ENCODE peak calls at places on chromosome 4, in six cellular contexts. One of them, this sample, is unnamed.

GRCh38 chr4:110854021-110854678 is 231.3 kb upstream of the PITX2 start:
- DNase-seq in right lobe of liver: no peak
- DNase-seq in MM.1S: no peak
- DNase-seq in left lung: no peak
- DNase-seq in esophagus squamous epithelium: no peak
- DNase-seq in fibroblast of lung: peak; percentile 89
- DNase-seq in this sample: no peak

GRCh38 chr4:148445071-148445902 is 3.1 kb upstream of the NR3C2 start:
- DNase-seq in esophagus squamous epithelium: peak; percentile 24
- DNase-seq in left lung: peak; percentile 86
- DNase-seq in right lobe of liver: peak; percentile 82
- DNase-seq in MM.1S: peak; percentile 55
- DNase-seq in fibroblast of lung: no peak
- DNase-seq in this sample: peak; percentile 82

GRCh38 chr4:170736710-170737109 is 647.0 kb upstream of the AADAT start:
- DNase-seq in right lobe of liver: no peak
- DNase-seq in MM.1S: no peak
- DNase-seq in fibroblast of lung: no peak
- DNase-seq in left lung: no peak
- DNase-seq in esophagus squamous epithelium: no peak
- DNase-seq in this sample: no peak

GRCh38 chr4:141130947-141131545 is 2.2 kb downstream of the RNF150 start:
- DNase-seq in esophagus squamous epithelium: no peak
- DNase-seq in left lung: no peak
- DNase-seq in right lobe of liver: no peak
- DNase-seq in MM.1S: no peak
- DNase-seq in fibroblast of lung: no peak
- DNase-seq in this sample: no peak

GRCh38 chr4:184331155-184331995 is 113.7 kb upstream of the ENPP6 start:
- DNase-seq in right lobe of liver: no peak
- DNase-seq in left lung: no peak
- DNase-seq in fibroblast of lung: peak; percentile 12
- DNase-seq in MM.1S: peak; percentile 61
- DNase-seq in esophagus squamous epithelium: no peak
- DNase-seq in this sample: peak; percentile 60

GRCh38 chr4:169315530-169316306 is 45.0 kb upstream of the SH3RF1 start:
- DNase-seq in esophagus squamous epithelium: no peak
- DNase-seq in left lung: no peak
- DNase-seq in fibroblast of lung: peak; percentile 70
- DNase-seq in right lobe of liver: no peak
- DNase-seq in MM.1S: no peak
- DNase-seq in this sample: no peak

GRCh38 chr4:140769209-140769608 is 13.0 kb upstream of the TBC1D9 start:
- DNase-seq in esophagus squamous epithelium: no peak
- DNase-seq in right lobe of liver: no peak
- DNase-seq in fibroblast of lung: no peak
- DNase-seq in MM.1S: no peak
- DNase-seq in left lung: no peak
- DNase-seq in this sample: no peak

GRCh38 chr4:105186701-105187158 is 40.1 kb downstream of the TET2 start:
- DNase-seq in left lung: no peak
- DNase-seq in MM.1S: no peak
- DNase-seq in right lobe of liver: no peak
- DNase-seq in esophagus squamous epithelium: no peak
- DNase-seq in fibroblast of lung: peak; percentile 58
- DNase-seq in this sample: no peak

GRCh38 chr4:123977623-123978022 is 581.0 kb downstream of the SPRY1 start:
- DNase-seq in MM.1S: no peak
- DNase-seq in esophagus squamous epithelium: no peak
- DNase-seq in fibroblast of lung: peak; percentile 71
- DNase-seq in right lobe of liver: no peak
- DNase-seq in left lung: no peak
- DNase-seq in this sample: no peak

GRCh38 chr4:106588906-106589305 is 220.3 kb upstream of the GIMD1 start:
- DNase-seq in esophagus squamous epithelium: no peak
- DNase-seq in right lobe of liver: no peak
- DNase-seq in MM.1S: no peak
- DNase-seq in fibroblast of lung: no peak
- DNase-seq in left lung: no peak
- DNase-seq in this sample: no peak

GRCh38 chr4:26807330-26807729 is 53.3 kb upstream of the STIM2 start:
- DNase-seq in right lobe of liver: no peak
- DNase-seq in fibroblast of lung: no peak
- DNase-seq in esophagus squamous epithelium: no peak
- DNase-seq in left lung: no peak
- DNase-seq in MM.1S: no peak
- DNase-seq in this sample: no peak

GRCh38 chr4:97978791-97979488 is 164.3 kb downstream of the STPG2 start:
- DNase-seq in right lobe of liver: no peak
- DNase-seq in esophagus squamous epithelium: no peak
- DNase-seq in fibroblast of lung: no peak
- DNase-seq in left lung: no peak
- DNase-seq in MM.1S: no peak
- DNase-seq in this sample: no peak

GRCh38 chr4:74433541-74434172 is 11.3 kb upstream of the AREG start:
- DNase-seq in MM.1S: no peak
- DNase-seq in esophagus squamous epithelium: no peak
- DNase-seq in fibroblast of lung: no peak
- DNase-seq in right lobe of liver: no peak
- DNase-seq in left lung: no peak
- DNase-seq in this sample: no peak

GRCh38 chr4:186265683-186266648 is at the start of gene F11:
- DNase-seq in fibroblast of lung: no peak
- DNase-seq in esophagus squamous epithelium: no peak
- DNase-seq in right lobe of liver: peak; percentile 28
- DNase-seq in MM.1S: no peak
- DNase-seq in left lung: no peak
- DNase-seq in this sample: peak; percentile 19

GRCh38 chr4:101153653-101154052 is 193.7 kb downstream of the PPP3CA start:
- DNase-seq in left lung: no peak
- DNase-seq in right lobe of liver: no peak
- DNase-seq in fibroblast of lung: no peak
- DNase-seq in MM.1S: no peak
- DNase-seq in esophagus squamous epithelium: no peak
- DNase-seq in this sample: no peak

GRCh38 chr4:23455482-23455881 is 434.4 kb downstream of the PPARGC1A start:
- DNase-seq in right lobe of liver: no peak
- DNase-seq in esophagus squamous epithelium: no peak
- DNase-seq in MM.1S: no peak
- DNase-seq in left lung: no peak
- DNase-seq in fibroblast of lung: peak; percentile 40
- DNase-seq in this sample: no peak

GRCh38 chr4:48033825-48034413 is 17.3 kb downstream of the NIPAL1 start:
- DNase-seq in right lobe of liver: no peak
- DNase-seq in left lung: no peak
- DNase-seq in fibroblast of lung: no peak
- DNase-seq in esophagus squamous epithelium: no peak
- DNase-seq in MM.1S: peak; percentile 63
- DNase-seq in this sample: no peak

GRCh38 chr4:26860922-26861433 is 337 bp downstream of the STIM2 start:
- DNase-seq in esophagus squamous epithelium: no peak
- DNase-seq in fibroblast of lung: peak; percentile 42
- DNase-seq in left lung: peak; percentile 90
- DNase-seq in MM.1S: no peak
- DNase-seq in right lobe of liver: peak; percentile 61
- DNase-seq in this sample: peak; percentile 43

GRCh38 chr4:3801521-3801920 is 35.3 kb downstream of the ADRA2C start:
- DNase-seq in right lobe of liver: no peak
- DNase-seq in fibroblast of lung: no peak
- DNase-seq in esophagus squamous epithelium: no peak
- DNase-seq in left lung: peak; percentile 41
- DNase-seq in MM.1S: no peak
- DNase-seq in this sample: peak; percentile 0

GRCh38 chr4:1305781-1306455 is 16.2 kb downstream of the MAEA start:
- DNase-seq in fibroblast of lung: no peak
- DNase-seq in esophagus squamous epithelium: no peak
- DNase-seq in MM.1S: no peak
- DNase-seq in right lobe of liver: no peak
- DNase-seq in left lung: peak; percentile 39
- DNase-seq in this sample: no peak

GRCh38 chr4:2712261-2712842 is 43.8 kb downstream of the TNIP2 start:
- DNase-seq in esophagus squamous epithelium: no peak
- DNase-seq in MM.1S: no peak
- DNase-seq in fibroblast of lung: peak; percentile 14
- DNase-seq in right lobe of liver: no peak
- DNase-seq in left lung: no peak
- DNase-seq in this sample: no peak

GRCh38 chr4:78069859-78070258 is 12.7 kb downstream of the FRAS1 start:
- DNase-seq in left lung: peak; percentile 31
- DNase-seq in right lobe of liver: no peak
- DNase-seq in MM.1S: no peak
- DNase-seq in esophagus squamous epithelium: no peak
- DNase-seq in fibroblast of lung: no peak
- DNase-seq in this sample: no peak

GRCh38 chr4:135354876-135355275 is 1153.3 kb upstream of the PABPC4L start:
- DNase-seq in right lobe of liver: no peak
- DNase-seq in fibroblast of lung: peak; percentile 1
- DNase-seq in esophagus squamous epithelium: no peak
- DNase-seq in MM.1S: no peak
- DNase-seq in left lung: no peak
- DNase-seq in this sample: no peak

GRCh38 chr4:105280338-105280809 is 133.7 kb downstream of the TET2 start:
- DNase-seq in MM.1S: no peak
- DNase-seq in esophagus squamous epithelium: no peak
- DNase-seq in right lobe of liver: no peak
- DNase-seq in fibroblast of lung: peak; percentile 94
- DNase-seq in left lung: no peak
- DNase-seq in this sample: no peak

GRCh38 chr4:83386931-83387897 is 52.6 kb upstream of the HPSE start:
- DNase-seq in right lobe of liver: no peak
- DNase-seq in MM.1S: no peak
- DNase-seq in esophagus squamous epithelium: no peak
- DNase-seq in left lung: no peak
- DNase-seq in fibroblast of lung: no peak
- DNase-seq in this sample: no peak

DNA sequence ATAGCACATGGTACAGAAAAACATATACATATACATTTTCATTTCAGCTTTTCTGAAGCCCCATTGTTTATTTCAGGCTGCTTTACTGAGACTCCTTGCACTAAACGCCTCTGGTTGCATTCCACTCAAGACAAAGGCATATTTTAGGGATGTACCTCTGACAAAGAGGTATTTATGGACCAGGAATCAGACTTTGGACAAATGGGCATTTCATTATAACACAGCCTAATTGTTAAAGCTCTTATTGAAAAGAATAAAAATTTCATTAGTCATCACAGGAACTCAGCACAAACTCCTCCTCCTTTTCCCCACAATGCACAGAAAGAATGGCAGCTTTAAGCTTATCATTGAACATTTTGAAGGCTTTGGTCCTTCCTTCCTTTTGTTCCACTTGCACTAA is 62.9 kb upstream of the UGT8 start:
- DNase-seq in fibroblast of lung: no peak
- DNase-seq in left lung: no peak
- DNase-seq in right lobe of liver: no peak
- DNase-seq in MM.1S: no peak
- DNase-seq in esophagus squamous epithelium: no peak
- DNase-seq in this sample: no peak
- H3K27me3 ChIP-seq in fibroblast of lung: no peaks in the 10 kb centered on the region
- H3K27me3 ChIP-seq in left lung: no peaks in the 10 kb centered on the region
- H3K27me3 ChIP-seq in right lobe of liver: no peaks in the 10 kb centered on the region
- H3K27me3 ChIP-seq in MM.1S: no peaks in the 10 kb centered on the region
- H3K27me3 ChIP-seq in esophagus squamous epithelium: no peaks in the 10 kb centered on the region
- H3K27me3 ChIP-seq in this sample: no peaks in the 10 kb centered on the region

GRCh38 chr4:87069037-87069742 is 134.4 kb downstream of the AFF1 start:
- DNase-seq in esophagus squamous epithelium: no peak
- DNase-seq in MM.1S: no peak
- DNase-seq in fibroblast of lung: no peak
- DNase-seq in left lung: no peak
- DNase-seq in right lobe of liver: no peak
- DNase-seq in this sample: no peak
- TF ChIP-seq CTCF in esophagus squamous epithelium: no peak
- TF ChIP-seq CTCF in MM.1S: no peak
- TF ChIP-seq CTCF in fibroblast of lung: no peak
- TF ChIP-seq CTCF in left lung: no peak
- TF ChIP-seq CTCF in right lobe of liver: no peak
- TF ChIP-seq CTCF in this sample: no peak

GRCh38 chr4:273312-274017 is 31.8 kb downstream of the ZNF732 start:
- DNase-seq in right lobe of liver: no peak
- DNase-seq in fibroblast of lung: no peak
- DNase-seq in left lung: no peak
- DNase-seq in esophagus squamous epithelium: no peak
- DNase-seq in MM.1S: no peak
- DNase-seq in this sample: no peak
- H3K9me3 ChIP-seq in right lobe of liver: peaks cover 50% of the 10 kb centered on the region
- H3K9me3 ChIP-seq in fibroblast of lung: peaks cover 2% of the 10 kb centered on the region
- H3K9me3 ChIP-seq in left lung: peaks cover 6% of the 10 kb centered on the region
- H3K9me3 ChIP-seq in esophagus squamous epithelium: peaks cover 75% of the 10 kb centered on the region
- H3K9me3 ChIP-seq in MM.1S: no peaks in the 10 kb centered on the region
- H3K9me3 ChIP-seq in this sample: no peaks in the 10 kb centered on the region

DNA sequence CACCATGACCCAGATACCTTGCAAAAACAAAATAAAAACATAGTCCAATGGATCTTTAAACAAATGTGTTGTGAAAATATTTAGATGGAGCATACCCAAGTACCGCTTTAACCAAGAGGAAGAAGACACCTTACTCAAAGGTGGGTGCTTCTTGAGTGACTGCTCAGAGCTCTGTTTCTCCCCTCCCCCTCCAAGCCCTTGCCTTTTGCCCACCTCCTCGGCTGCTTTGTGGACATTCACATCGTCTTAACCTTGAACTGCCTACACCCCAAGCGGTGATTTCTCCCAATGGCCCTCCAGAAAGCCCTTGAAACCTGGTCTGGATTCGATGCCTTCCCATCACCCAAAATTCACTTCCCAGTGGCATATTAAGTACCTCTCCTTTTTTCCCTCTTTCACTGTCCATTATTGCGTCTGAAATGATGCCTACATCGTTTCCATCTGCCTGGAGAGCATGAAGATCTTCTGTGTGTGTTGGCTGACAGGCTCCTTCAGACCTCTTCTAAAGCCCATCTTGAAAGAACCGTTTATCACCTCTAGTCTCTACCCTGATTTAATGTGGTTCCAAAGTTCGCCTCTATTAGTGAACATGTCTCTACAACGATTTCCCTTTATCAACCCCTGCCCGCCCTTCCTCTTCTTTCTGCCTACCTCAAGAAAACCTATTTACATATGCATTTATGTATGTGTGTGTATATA is 965 bp downstream of the GPRIN3 start:
- DNase-seq in right lobe of liver: no peak
- DNase-seq in fibroblast of lung: no peak
- DNase-seq in esophagus squamous epithelium: no peak
- DNase-seq in MM.1S: peak; percentile 84
- DNase-seq in left lung: no peak
- DNase-seq in this sample: no peak
- H3K27me3 ChIP-seq in right lobe of liver: no peaks in the 10 kb centered on the region
- H3K27me3 ChIP-seq in fibroblast of lung: peaks cover 16% of the 10 kb centered on the region
- H3K27me3 ChIP-seq in esophagus squamous epithelium: no peaks in the 10 kb centered on the region
- H3K27me3 ChIP-seq in MM.1S: no peaks in the 10 kb centered on the region
- H3K27me3 ChIP-seq in left lung: peaks cover 25% of the 10 kb centered on the region
- H3K27me3 ChIP-seq in this sample: no peaks in the 10 kb centered on the region

GRCh38 chr4:44869222-44869882 is 143.0 kb upstream of the GNPDA2 start:
- DNase-seq in fibroblast of lung: no peak
- DNase-seq in esophagus squamous epithelium: no peak
- DNase-seq in left lung: peak; percentile 9
- DNase-seq in MM.1S: no peak
- DNase-seq in right lobe of liver: no peak
- DNase-seq in this sample: no peak
- TF ChIP-seq CTCF in fibroblast of lung: no peak
- TF ChIP-seq CTCF in esophagus squamous epithelium: no peak
- TF ChIP-seq CTCF in left lung: no peak
- TF ChIP-seq CTCF in MM.1S: no peak
- TF ChIP-seq CTCF in right lobe of liver: no peak
- TF ChIP-seq CTCF in this sample: no peak

GRCh38 chr4:14035076-14035475 is 407.6 kb upstream of the BOD1L1 start:
- DNase-seq in esophagus squamous epithelium: no peak
- DNase-seq in right lobe of liver: no peak
- DNase-seq in left lung: no peak
- DNase-seq in fibroblast of lung: no peak
- DNase-seq in MM.1S: peak; percentile 48
- DNase-seq in this sample: no peak
- H3K9me3 ChIP-seq in esophagus squamous epithelium: no peaks in the 10 kb centered on the region
- H3K9me3 ChIP-seq in right lobe of liver: no peaks in the 10 kb centered on the region
- H3K9me3 ChIP-seq in left lung: no peaks in the 10 kb centered on the region
- H3K9me3 ChIP-seq in fibroblast of lung: no peaks in the 10 kb centered on the region
- H3K9me3 ChIP-seq in MM.1S: no peaks in the 10 kb centered on the region
- H3K9me3 ChIP-seq in this sample: no peaks in the 10 kb centered on the region